ENCODE peak calls at places on chromosome 5, in five cellular contexts. F is uterus, I is right lobe of liver, W is transverse colon, U is A549. D is an unnamed sample.

GRCh38 chr5:130687085-130687733 is 477.8 kb downstream of the HINT1 start:
- DNase-seq in F (no peak), I (no peak), W (no peak), U (no peak), D (no peak)

GRCh38 chr5:124678478-124678877 is 68.0 kb downstream of the ZNF608 start:
- DNase-seq in F (no peak), I (no peak), W (no peak), U (no peak), D (no peak)

GRCh38 chr5:66891184-66891925 is 295.2 kb downstream of the MAST4 start:
- DNase-seq in F (peak), I (no peak), W (peak), U (peak), D (no peak)

GRCh38 chr5:134445841-134446818 is 34.4 kb upstream of the CDKN2AIPNL start:
- DNase-seq in F (no peak), I (no peak), W (no peak), U (no peak), D (no peak)

GRCh38 chr5:10332301-10332700 is 21.2 kb upstream of the MARCHF6 start:
- DNase-seq in F (no peak), I (no peak), W (no peak), U (no peak), D (no peak)

GRCh38 chr5:172782169-172783039 is 11.4 kb upstream of the DUSP1 start:
- DNase-seq in F (no peak), I (no peak), W (peak), U (peak), D (peak)

GRCh38 chr5:114467729-114468128 is 105.9 kb downstream of the KCNN2 start:
- DNase-seq in F (no peak), I (no peak), W (no peak), U (no peak), D (no peak)

GRCh38 chr5:83917261-83917908 is 196.7 kb upstream of the HAPLN1 start:
- DNase-seq in F (no peak), I (no peak), W (no peak), U (no peak), D (no peak)

GRCh38 chr5:139863361-139863760 is 67.8 kb downstream of the PSD2 start:
- DNase-seq in F (peak), I (no peak), W (peak), U (no peak), D (no peak)

GRCh38 chr5:56534102-56534501 is 281.2 kb upstream of the MAP3K1 start:
- DNase-seq in F (peak), I (no peak), W (no peak), U (peak), D (no peak)

GRCh38 chr5:80967500-80968181 is 7.5 kb downstream of the RASGRF2 start:
- DNase-seq in F (peak), I (no peak), W (peak), U (peak), D (no peak)

GRCh38 chr5:130529716-130530485 is 625.6 kb downstream of the CHSY3 start:
- DNase-seq in F (no peak), I (no peak), W (no peak), U (no peak), D (no peak)

GRCh38 chr5:85453026-85453349 is 1068.3 kb upstream of the EDIL3 start:
- DNase-seq in F (no peak), I (no peak), W (no peak), U (no peak), D (peak)

GRCh38 chr5:146903789-146904188 is 25.2 kb upstream of the PPP2R2B start:
- DNase-seq in F (no peak), I (no peak), W (no peak), U (no peak), D (no peak)

GRCh38 chr5:7849531-7850240 is 1.2 kb downstream of the CFAP90 start:
- DNase-seq in F (no peak), I (peak), W (no peak), U (peak), D (no peak)

GRCh38 chr5:167488371-167488770 is 803.1 kb upstream of the WWC1 start:
- DNase-seq in F (no peak), I (no peak), W (no peak), U (no peak), D (no peak)

GRCh38 chr5:133848306-133848924 is 120.0 kb downstream of the C5orf15 start:
- DNase-seq in F (no peak), I (no peak), W (no peak), U (no peak), D (no peak)

GRCh38 chr5:27612161-27612560 is 573.8 kb upstream of the CDH9 start:
- DNase-seq in F (no peak), I (no peak), W (no peak), U (no peak), D (no peak)

GRCh38 chr5:10228288-10228687 is 21.4 kb downstream of the ATPSCKMT start:
- DNase-seq in F (no peak), I (no peak), W (no peak), U (no peak), D (no peak)

GRCh38 chr5:4295663-4296339 is 700.2 kb downstream of the IRX1 start:
- DNase-seq in F (no peak), I (no peak), W (no peak), U (no peak), D (no peak)

GRCh38 chr5:137696481-137696880 is 39.4 kb downstream of the KLHL3 start:
- DNase-seq in F (no peak), I (no peak), W (no peak), U (no peak), D (no peak)

DNA sequence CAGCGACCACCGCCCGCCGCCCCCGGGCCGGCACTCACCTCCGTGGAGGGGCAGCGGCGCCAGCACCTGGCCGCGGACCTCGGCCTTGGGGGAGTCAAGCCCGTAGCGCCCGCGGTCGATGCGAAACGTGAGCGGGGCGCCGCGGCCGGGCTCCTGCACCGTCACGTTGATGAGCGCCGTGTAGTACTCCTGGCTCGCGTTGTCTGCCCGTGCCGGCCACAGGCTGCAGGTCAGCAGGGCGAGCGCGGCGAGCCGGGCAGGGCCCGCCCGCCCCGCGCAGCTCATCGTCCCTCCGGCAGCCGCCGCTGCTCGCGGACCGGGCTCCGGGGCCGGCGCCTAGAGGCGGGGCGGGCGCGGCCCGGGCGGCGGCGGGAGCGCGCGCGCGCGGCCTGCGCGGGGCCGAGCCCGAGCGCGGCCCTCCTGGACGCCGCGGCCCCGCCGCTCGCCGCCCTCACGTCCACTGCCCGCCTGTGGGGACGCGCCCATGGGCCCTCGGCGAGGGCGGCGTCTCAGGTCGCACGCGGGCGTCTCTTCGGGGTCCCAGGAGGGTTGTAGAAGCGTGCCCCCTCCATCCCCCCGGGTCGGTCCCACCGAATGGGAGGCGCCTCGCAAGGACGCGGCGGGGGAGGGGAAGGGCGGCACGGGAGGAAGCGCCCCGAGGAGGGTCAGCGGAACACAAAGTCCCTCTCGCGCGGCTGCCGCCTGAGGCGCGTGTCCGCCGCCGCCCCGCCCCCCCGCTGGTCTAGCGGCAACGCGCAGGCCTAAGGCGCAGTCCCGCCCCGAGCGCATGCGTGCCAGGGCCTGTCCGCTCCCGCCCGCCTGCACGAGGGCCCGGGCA is at the start of gene RNF130:
- DNase-seq in F (peak), I (peak), W (peak), U (peak), D (peak)
- TF ChIP-seq POLR2A in F (peak), I (peak), W (peak), U (peak), D (peak)

GRCh38 chr5:108381034-108381954 is 604 bp downstream of the FBXL17 start:
- DNase-seq in F (peak), I (peak), W (peak), U (peak), D (peak)
- TF ChIP-seq POLR2A in F (no peak), I (peak), W (peak), U (peak), D (no peak)

DNA sequence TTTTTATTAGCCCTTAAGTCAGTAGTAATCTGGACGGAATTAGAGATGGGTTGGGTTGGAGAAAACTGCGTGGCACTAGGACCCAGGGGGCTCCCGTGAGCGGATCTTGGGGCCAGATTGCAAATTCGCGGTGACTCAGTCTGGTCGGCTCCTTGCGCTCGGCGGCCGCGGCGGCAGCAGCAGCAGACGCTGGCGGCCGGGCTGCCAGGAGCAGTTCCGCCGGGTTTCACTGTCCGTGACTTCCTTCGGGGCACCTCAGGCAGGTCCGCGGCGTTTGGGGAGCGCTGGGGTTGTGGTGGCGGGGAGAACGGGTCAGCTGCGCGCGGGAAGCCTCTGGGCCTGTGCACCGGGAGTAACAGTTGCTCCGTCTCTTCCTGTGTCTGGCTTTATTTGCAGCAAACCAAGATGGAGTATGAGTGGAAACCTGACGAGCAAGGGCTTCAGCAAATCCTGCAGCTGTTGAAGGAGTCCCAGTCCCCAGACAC is 31.6 kb downstream of the TNPO1 start:
- DNase-seq in F (peak), I (peak), W (peak), U (peak), D (peak)
- TF ChIP-seq POLR2A in F (peak), I (peak), W (peak), U (peak), D (peak)

GRCh38 chr5:57613726-57614125 is 131.1 kb upstream of the ACTBL2 start:
- DNase-seq in F (no peak), I (no peak), W (no peak), U (no peak), D (no peak)

DNA sequence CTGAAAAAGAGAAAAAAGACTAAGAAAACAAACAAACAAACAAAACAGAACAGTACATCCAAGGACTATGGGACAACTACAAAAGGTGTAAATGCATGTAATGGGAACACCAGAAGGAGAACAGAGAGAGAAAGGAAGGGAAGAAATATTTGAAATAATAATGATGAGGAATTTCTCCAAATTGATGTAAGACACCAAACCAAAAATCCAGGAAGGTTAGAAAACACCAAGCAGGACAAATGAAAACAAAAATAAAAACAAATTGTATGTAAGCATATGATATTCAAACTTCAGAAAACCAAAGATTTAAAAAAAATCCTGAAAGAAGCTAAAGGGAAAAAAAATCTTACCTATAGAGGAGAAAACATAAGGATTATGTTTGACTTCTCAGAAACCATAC is 125.9 kb upstream of the ACTBL2 start:
- DNase-seq in F (no peak), I (no peak), W (no peak), U (no peak), D (no peak)
- TF ChIP-seq POLR2A in F (no peak), I (no peak), W (no peak), U (no peak), D (no peak)

GRCh38 chr5:142310803-142311202 is 14.0 kb downstream of the SPRY4 start:
- DNase-seq in F (no peak), I (no peak), W (no peak), U (no peak), D (no peak)
- TF ChIP-seq POLR2A in F (no peak), I (no peak), W (no peak), U (no peak), D (no peak)

D was measured in erythroblast.